ENCODE peak calls at places on chromosomes 4 and X, in six cellular contexts. One of them, this sample, is unnamed.

GRCh38 chrX:111447298-111447697 is 35.3 kb upstream of the DCX start:
- DNase-seq in A172: no peak
- DNase-seq in naive thymus-derived CD8-positive, alpha-beta T cell: no peak
- DNase-seq in NCI-H1105 treated with DMSO at 0.1 percent for 48 hours: peak
- DNase-seq in MM.1S: peak
- DNase-seq in anterior cingulate cortex: no peak
- DNase-seq in this sample: no peak

GRCh38 chr4:48909697-48910096 is 3.1 kb upstream of the OCIAD2 start:
- DNase-seq in A172: peak
- DNase-seq in naive thymus-derived CD8-positive, alpha-beta T cell: no peak
- DNase-seq in NCI-H1105 treated with DMSO at 0.1 percent for 48 hours: no peak
- DNase-seq in MM.1S: no peak
- DNase-seq in anterior cingulate cortex: no peak
- DNase-seq in this sample: peak

GRCh38 chr4:71217688-71218087 is 121.1 kb upstream of the SLC4A4 start:
- DNase-seq in A172: no peak
- DNase-seq in naive thymus-derived CD8-positive, alpha-beta T cell: no peak
- DNase-seq in NCI-H1105 treated with DMSO at 0.1 percent for 48 hours: no peak
- DNase-seq in MM.1S: no peak
- DNase-seq in anterior cingulate cortex: no peak
- DNase-seq in this sample: no peak

GRCh38 chrX:74450803-74451449 is 29.6 kb downstream of the SLC16A2 start:
- DNase-seq in A172: peak
- DNase-seq in naive thymus-derived CD8-positive, alpha-beta T cell: no peak
- DNase-seq in NCI-H1105 treated with DMSO at 0.1 percent for 48 hours: no peak
- DNase-seq in MM.1S: no peak
- DNase-seq in anterior cingulate cortex: no peak
- DNase-seq in this sample: no peak

GRCh38 chrX:40700640-40701342 is 34.6 kb downstream of the MED14 start:
- DNase-seq in A172: no peak
- DNase-seq in naive thymus-derived CD8-positive, alpha-beta T cell: no peak
- DNase-seq in NCI-H1105 treated with DMSO at 0.1 percent for 48 hours: no peak
- DNase-seq in MM.1S: no peak
- DNase-seq in anterior cingulate cortex: no peak
- DNase-seq in this sample: no peak

GRCh38 chrX:13647709-13648212 is 5.2 kb upstream of the TCEANC start:
- DNase-seq in A172: peak
- DNase-seq in naive thymus-derived CD8-positive, alpha-beta T cell: peak
- DNase-seq in NCI-H1105 treated with DMSO at 0.1 percent for 48 hours: peak
- DNase-seq in MM.1S: no peak
- DNase-seq in anterior cingulate cortex: no peak
- DNase-seq in this sample: no peak

GRCh38 chrX:153441981-153442380 is 3.9 kb downstream of the TREX2 start:
- DNase-seq in A172: no peak
- DNase-seq in naive thymus-derived CD8-positive, alpha-beta T cell: no peak
- DNase-seq in NCI-H1105 treated with DMSO at 0.1 percent for 48 hours: no peak
- DNase-seq in MM.1S: no peak
- DNase-seq in anterior cingulate cortex: no peak
- DNase-seq in this sample: no peak

GRCh38 chr4:52665592-52665991 is 6.5 kb upstream of the USP46 start:
- DNase-seq in A172: no peak
- DNase-seq in naive thymus-derived CD8-positive, alpha-beta T cell: no peak
- DNase-seq in NCI-H1105 treated with DMSO at 0.1 percent for 48 hours: no peak
- DNase-seq in MM.1S: peak
- DNase-seq in anterior cingulate cortex: no peak
- DNase-seq in this sample: no peak

GRCh38 chr4:28508649-28509048 is 1648.0 kb downstream of the STIM2 start:
- DNase-seq in A172: no peak
- DNase-seq in naive thymus-derived CD8-positive, alpha-beta T cell: no peak
- DNase-seq in NCI-H1105 treated with DMSO at 0.1 percent for 48 hours: no peak
- DNase-seq in MM.1S: peak
- DNase-seq in anterior cingulate cortex: no peak
- DNase-seq in this sample: no peak

GRCh38 chrX:1609759-1610158 is 5.1 kb upstream of the ASMT start:
- DNase-seq in A172: no peak
- DNase-seq in naive thymus-derived CD8-positive, alpha-beta T cell: no peak
- DNase-seq in NCI-H1105 treated with DMSO at 0.1 percent for 48 hours: no peak
- DNase-seq in MM.1S: no peak
- DNase-seq in anterior cingulate cortex: no peak
- DNase-seq in this sample: no peak

GRCh38 chrX:129760155-129760554 is 19.6 kb upstream of the SASH3 start:
- DNase-seq in A172: no peak
- DNase-seq in naive thymus-derived CD8-positive, alpha-beta T cell: no peak
- DNase-seq in NCI-H1105 treated with DMSO at 0.1 percent for 48 hours: no peak
- DNase-seq in MM.1S: no peak
- DNase-seq in anterior cingulate cortex: no peak
- DNase-seq in this sample: no peak

GRCh38 chr4:8765631-8766590 is 105.7 kb downstream of the HMX1 start:
- DNase-seq in A172: no peak
- DNase-seq in naive thymus-derived CD8-positive, alpha-beta T cell: no peak
- DNase-seq in NCI-H1105 treated with DMSO at 0.1 percent for 48 hours: no peak
- DNase-seq in MM.1S: no peak
- DNase-seq in anterior cingulate cortex: no peak
- DNase-seq in this sample: no peak

GRCh38 chr4:139617702-139618490 is 47.7 kb upstream of the MGST2 start:
- DNase-seq in A172: no peak
- DNase-seq in naive thymus-derived CD8-positive, alpha-beta T cell: no peak
- DNase-seq in NCI-H1105 treated with DMSO at 0.1 percent for 48 hours: no peak
- DNase-seq in MM.1S: peak
- DNase-seq in anterior cingulate cortex: no peak
- DNase-seq in this sample: no peak

GRCh38 chrX:37785569-37785968 is 5.7 kb downstream of the CYBB start:
- DNase-seq in A172: peak
- DNase-seq in naive thymus-derived CD8-positive, alpha-beta T cell: no peak
- DNase-seq in NCI-H1105 treated with DMSO at 0.1 percent for 48 hours: no peak
- DNase-seq in MM.1S: no peak
- DNase-seq in anterior cingulate cortex: no peak
- DNase-seq in this sample: no peak

GRCh38 chr4:185099024-185099682 is 43.9 kb upstream of the SLC25A4 start:
- DNase-seq in A172: no peak
- DNase-seq in naive thymus-derived CD8-positive, alpha-beta T cell: no peak
- DNase-seq in NCI-H1105 treated with DMSO at 0.1 percent for 48 hours: no peak
- DNase-seq in MM.1S: no peak
- DNase-seq in anterior cingulate cortex: no peak
- DNase-seq in this sample: no peak

GRCh38 chr4:71141125-71141524 is 147.7 kb downstream of the DCK start:
- DNase-seq in A172: no peak
- DNase-seq in naive thymus-derived CD8-positive, alpha-beta T cell: no peak
- DNase-seq in NCI-H1105 treated with DMSO at 0.1 percent for 48 hours: no peak
- DNase-seq in MM.1S: peak
- DNase-seq in anterior cingulate cortex: no peak
- DNase-seq in this sample: no peak

GRCh38 chr4:78217557-78217956 is 160.4 kb downstream of the FRAS1 start:
- DNase-seq in A172: no peak
- DNase-seq in naive thymus-derived CD8-positive, alpha-beta T cell: no peak
- DNase-seq in NCI-H1105 treated with DMSO at 0.1 percent for 48 hours: no peak
- DNase-seq in MM.1S: no peak
- DNase-seq in anterior cingulate cortex: no peak
- DNase-seq in this sample: no peak

GRCh38 chr4:126230244-126230643 is 915.5 kb downstream of the FAT4 start:
- DNase-seq in A172: no peak
- DNase-seq in naive thymus-derived CD8-positive, alpha-beta T cell: no peak
- DNase-seq in NCI-H1105 treated with DMSO at 0.1 percent for 48 hours: no peak
- DNase-seq in MM.1S: no peak
- DNase-seq in anterior cingulate cortex: no peak
- DNase-seq in this sample: no peak